ENCODE peak calls at places on chromosomes 11 and 22, in nine cellular contexts. S, R, B, H, V, Z, U, C and M are unnamed samples.
A peak's percentile ranks its signal among the peaks of the same experiment; 100 is the strongest.

GRCh38 chr11:71501071-71501985 is 25.7 kb upstream of the KRTAP5-7 start:
- DNase-seq in B (no peak), H (peak; percentile 33), Z (no peak), U (no peak), R (no peak), S (peak; percentile 21), V (no peak), C (no peak), M (no peak)

GRCh38 chr22:46803031-46803880 is 40.8 kb downstream of the TBC1D22A start:
- DNase-seq in Z (peak; percentile 58), C (no peak), B (peak; percentile 71), V (peak; percentile 68), R (peak; percentile 80), S (peak; percentile 72), U (no peak), H (peak; percentile 86), M (no peak)

GRCh38 chr11:1674879-1675235 is 22.1 kb upstream of the KRTAP5-6 start:
- DNase-seq in U (no peak), V (no peak), B (no peak), S (no peak), H (no peak), Z (no peak), C (no peak), R (no peak), M (no peak)

GRCh38 chr11:61121917-61122316 is 19.6 kb downstream of the CD5 start:
- DNase-seq in Z (no peak), S (no peak), B (no peak), H (no peak), C (no peak), R (no peak), U (no peak), V (no peak), M (no peak)

GRCh38 chr11:34926101-34926830 is 9.8 kb downstream of the PDHX start:
- DNase-seq in B (no peak), H (no peak), V (no peak), U (no peak), R (peak; percentile 34), Z (no peak), C (no peak), S (no peak), M (no peak)

GRCh38 chr11:34654491-34655334 is 33.8 kb downstream of the EHF start:
- DNase-seq in Z (no peak), R (no peak), B (no peak), U (no peak), H (no peak), V (no peak), C (no peak), S (peak; percentile 74), M (peak; percentile 94)

GRCh38 chr11:128323381-128323780 is 264.0 kb downstream of the ETS1 start:
- DNase-seq in V (no peak), S (no peak), H (no peak), B (no peak), R (no peak), U (peak; percentile 57), C (no peak), Z (peak; percentile 40), M (no peak)

GRCh38 chr11:77778549-77778948 is 42.0 kb downstream of the RSF1 start:
- DNase-seq in B (no peak), Z (no peak), R (no peak), S (no peak), U (no peak), V (no peak), H (no peak), C (no peak), M (no peak)

GRCh38 chr11:130022799-130023198 is 20.2 kb upstream of the PRDM10 start:
- DNase-seq in H (no peak), V (no peak), Z (no peak), R (no peak), U (no peak), S (no peak), B (no peak), C (no peak), M (no peak)

GRCh38 chr22:44648821-44649566 is 53.0 kb upstream of the PRR5 start:
- DNase-seq in V (peak; percentile 81), Z (peak; percentile 31), U (no peak), S (no peak), H (no peak), R (peak; percentile 19), C (no peak), B (no peak), M (peak; percentile 88)

GRCh38 chr11:83511646-83512045 is 225.5 kb upstream of the CCDC90B start:
- DNase-seq in S (no peak), Z (no peak), B (no peak), C (no peak), U (no peak), V (no peak), H (no peak), R (no peak), M (no peak)

GRCh38 chr11:85595285-85595884 is 31.8 kb downstream of the DLG2 start:
- DNase-seq in H (no peak), Z (no peak), V (no peak), C (peak; percentile 3), B (peak; percentile 46), R (peak; percentile 32), U (no peak), S (no peak), M (no peak)

GRCh38 chr11:128205796-128206195 is 381.6 kb downstream of the ETS1 start:
- DNase-seq in V (no peak), C (no peak), B (no peak), S (no peak), U (no peak), Z (no peak), H (no peak), R (no peak), M (no peak)

GRCh38 chr11:41018224-41018623 is 441.2 kb downstream of the LRRC4C start:
- DNase-seq in V (no peak), C (no peak), S (no peak), Z (no peak), H (no peak), B (no peak), R (no peak), U (no peak), M (no peak)
- TF ChIP-seq POLR2AphosphoS5 in V (no peak), C (no peak), S (no peak), Z (no peak), H (no peak), B (no peak), R (no peak), U (no peak), M (no peak)

GRCh38 chr11:59559886-59560285 is 48.5 kb downstream of the OR4D9 start:
- DNase-seq in H (no peak), C (no peak), B (no peak), Z (no peak), R (peak; percentile 26), S (no peak), U (no peak), V (no peak), M (no peak)

GRCh38 chr11:59560702-59561469 is 49.5 kb downstream of the OR4D9 start:
- DNase-seq in S (peak; percentile 86), U (peak; percentile 96), V (peak; percentile 95), C (peak; percentile 51), R (peak; percentile 91), Z (peak; percentile 91), H (peak; percentile 76), B (peak; percentile 92), M (peak; percentile 93)

GRCh38 chr11:59557940-59558643 is 46.8 kb downstream of the OR4D9 start:
- DNase-seq in U (no peak), S (no peak), Z (no peak), V (no peak), B (no peak), R (no peak), C (no peak), H (no peak), M (no peak)

GRCh38 chr11:59562292-59562691 is 51.0 kb downstream of the OR4D9 start:
- DNase-seq in H (no peak), B (no peak), S (no peak), U (no peak), V (no peak), C (no peak), Z (no peak), R (no peak), M (no peak)

GRCh38 chr11:59560290-59560701 is 49.0 kb downstream of the OR4D9 start:
- DNase-seq in U (peak; percentile 93), H (peak; percentile 97), V (peak; percentile 80), B (peak; percentile 45), C (peak; percentile 93), Z (peak; percentile 69), S (peak; percentile 65), R (peak; percentile 64), M (no peak)
- TF ChIP-seq EP300 in U (no peak), H (no peak), V (no peak), B (peak; percentile 64), C (no peak), Z (no peak), S (no peak), R (peak; percentile 45), M (no peak)

GRCh38 chr11:68099057-68099456 is 22.1 kb downstream of the CHKA start:
- DNase-seq in S (no peak), V (no peak), H (no peak), B (no peak), U (no peak), Z (no peak), C (no peak), R (no peak), M (no peak)
- H3K4me1 ChIP-seq in S (peaks cover 75% of the 10 kb centered on the region), V (peaks cover 9% of the 10 kb centered on the region), H (no peaks in the 10 kb centered on the region), B (peaks cover 4% of the 10 kb centered on the region), U (peaks cover 18% of the 10 kb centered on the region), Z (peaks cover 13% of the 10 kb centered on the region), C (peaks cover 8% of the 10 kb centered on the region), R (peaks cover 4% of the 10 kb centered on the region), M (no peaks in the 10 kb centered on the region)

GRCh38 chr11:67486481-67487195 is 3.8 kb downstream of the AIP start:
- DNase-seq in Z (peak; percentile 60), V (no peak), H (no peak), B (no peak), R (no peak), C (peak; percentile 87), S (no peak), U (no peak), M (no peak)
- TF ChIP-seq POLR2AphosphoS5 in Z (no peak), V (no peak), H (no peak), B (no peak), R (no peak), C (peak; percentile 36), S (no peak), U (no peak), M (no peak)

GRCh38 chr22:38243007-38243775 is 29.6 kb downstream of the TMEM184B start:
- DNase-seq in R (no peak), V (no peak), Z (peak; percentile 81), B (no peak), S (peak; percentile 71), H (no peak), C (no peak), U (no peak), M (no peak)
- TF ChIP-seq EP300 in R (no peak), V (no peak), Z (no peak), B (no peak), S (no peak), H (no peak), C (no peak), U (no peak), M (no peak)